ENCODE peak calls at places on chromosomes 12 and 14, in five cellular contexts. T, M, L, B and K are unnamed samples.

GRCh38 chr12:102816816-102817434 is 100.1 kb downstream of the PAH start:
- DNase-seq in L (no peak), B (peak), M (no peak), T (no peak), K (no peak)

GRCh38 chr14:69818760-69819191 is 21.7 kb upstream of the SLC10A1 start:
- DNase-seq in B (peak), M (peak), L (peak), T (no peak), K (peak)

GRCh38 chr12:124774462-124775167 is 89.0 kb downstream of the SCARB1 start:
- DNase-seq in T (no peak), L (peak), M (no peak), B (peak), K (no peak)

GRCh38 chr12:51389302-51389999 is 1.8 kb downstream of the GALNT6 start:
- DNase-seq in L (no peak), T (no peak), B (no peak), M (no peak), K (no peak)

GRCh38 chr14:41899416-41899815 is 292.7 kb downstream of the LRFN5 start:
- DNase-seq in L (no peak), T (no peak), B (no peak), M (no peak), K (no peak)

GRCh38 chr12:34218193-34219045 is 196.1 kb downstream of the ALG10 start:
- DNase-seq in T (peak), M (peak), L (peak), B (peak), K (peak)

GRCh38 chr12:125070117-125070516 is 4.9 kb downstream of the AACS start:
- DNase-seq in M (no peak), T (no peak), B (peak), L (no peak), K (no peak)

GRCh38 chr14:70648374-70648773 is 6.7 kb downstream of the TTC9 start:
- DNase-seq in L (no peak), T (no peak), B (no peak), M (no peak), K (no peak)

GRCh38 chr12:26691234-26691970 is 141.6 kb downstream of the ITPR2 start:
- DNase-seq in T (no peak), B (peak), L (peak), M (peak), K (no peak)

GRCh38 chr14:67557118-67557517 is 24.0 kb downstream of the PLEKHH1 start:
- DNase-seq in L (no peak), B (no peak), M (no peak), T (no peak), K (no peak)

GRCh38 chr14:71833476-71833875 is 98.8 kb upstream of the RGS6 start:
- DNase-seq in T (no peak), M (no peak), B (no peak), L (no peak), K (no peak)

GRCh38 chr12:119683816-119684215 is 15.9 kb downstream of the PRKAB1 start:
- DNase-seq in T (no peak), M (no peak), B (no peak), L (peak), K (no peak)

GRCh38 chr12:25705256-25705655 is 152.2 kb upstream of the LMNTD1 start:
- DNase-seq in M (no peak), T (no peak), B (no peak), L (no peak), K (no peak)